ENCODE peak calls at places on chromosomes 6 and 20, in five cellular contexts. Y, J, S, L and I are unnamed samples.

GRCh38 chr6:38391206-38391908 is 248.4 kb downstream of the BTBD9 start:
- DNase-seq in J (no peak), L (no peak), S (no peak), Y (no peak), I (peak)

GRCh38 chr20:21046413-21047070 is 59.6 kb downstream of the LINC00237 start:
- DNase-seq in L (no peak), S (no peak), Y (no peak), J (no peak), I (no peak)

GRCh38 chr6:34239240-34239825 is 2.7 kb downstream of the HMGA1 start:
- DNase-seq in S (no peak), J (no peak), L (peak), Y (no peak), I (no peak)

GRCh38 chr20:15902493-15902892 is 670.8 kb downstream of the KIF16B start:
- DNase-seq in J (no peak), L (peak), S (no peak), Y (no peak), I (no peak)

GRCh38 chr6:56899311-56899710 is 55.6 kb upstream of the BEND6 start:
- DNase-seq in J (no peak), Y (no peak), S (no peak), L (no peak), I (peak)

GRCh38 chr6:75532521-75532920 is 38.9 kb upstream of the FILIP1 start:
- DNase-seq in J (no peak), S (no peak), L (no peak), Y (no peak), I (peak)

GRCh38 chr20:52192296-52193007 is 873 bp upstream of the ZFP64 start:
- DNase-seq in J (no peak), Y (no peak), S (no peak), L (no peak), I (no peak)

GRCh38 chr6:149306967-149307366 is 10.5 kb upstream of the TAB2 start:
- DNase-seq in L (no peak), Y (no peak), J (no peak), S (no peak), I (peak)

GRCh38 chr20:51138576-51138975 is 115.7 kb upstream of the KCNG1 start:
- DNase-seq in L (no peak), Y (no peak), J (no peak), S (no peak), I (no peak)